ENCODE peak calls at places on chromosomes 6 and 20, in four cellular contexts. K is NCI-H1105 treated with DMSO at 0.1 percent for 48 hours, D is GM23248, V is iris pigment epithelial cell. Y is an unnamed sample.

GRCh38 chr6:150252714-150253444 is 110.0 kb downstream of the PPP1R14C start:
- DNase-seq in K (no peak), D (peak; percentile 60), V (peak; percentile 36), Y (no peak)

GRCh38 chr6:45533394-45533793 is 155.7 kb upstream of the SUPT3H start:
- DNase-seq in K (no peak), D (peak; percentile 30), V (no peak), Y (no peak)

GRCh38 chr20:64044484-64045247 is 4.8 kb downstream of the SOX18 start:
- DNase-seq in K (no peak), D (peak; percentile 84), V (peak; percentile 51), Y (peak; percentile 51)

GRCh38 chr6:104795363-104795762 is 64.4 kb downstream of the HACE1 start:
- DNase-seq in K (peak; percentile 33), D (no peak), V (no peak), Y (peak; percentile 33)

GRCh38 chr20:56373942-56374341 is 15.2 kb downstream of the FAM210B start:
- DNase-seq in K (no peak), D (peak; percentile 95), V (peak; percentile 98), Y (no peak)

GRCh38 chr6:170022827-170023619 is 267.9 kb downstream of the DLL1 start:
- DNase-seq in K (no peak), D (no peak), V (no peak), Y (no peak)

GRCh38 chr6:65259080-65259479 is 447.9 kb downstream of the EYS start:
- DNase-seq in K (no peak), D (peak; percentile 1), V (peak; percentile 45), Y (peak; percentile 71)

GRCh38 chr20:63518351-63518861 is 2.2 kb upstream of the PPDPF start:
- DNase-seq in K (no peak), D (no peak), V (no peak), Y (no peak)

GRCh38 chr6:132401120-132401940 is at the start of gene MOXD1:
- DNase-seq in K (peak; percentile 43), D (peak; percentile 90), V (peak; percentile 34), Y (peak; percentile 72)

GRCh38 chr20:61982240-61982950 is 83.3 kb downstream of the TAF4 start:
- DNase-seq in K (no peak), D (no peak), V (no peak), Y (no peak)

GRCh38 chr6:64012351-64013060 is 376.9 kb downstream of the PHF3 start:
- DNase-seq in K (peak; percentile 73), D (peak; percentile 45), V (peak; percentile 44), Y (peak; percentile 86)

GRCh38 chr20:49677777-49678758 is 35.6 kb downstream of the B4GALT5 start:
- DNase-seq in K (no peak), D (no peak), V (no peak), Y (peak; percentile 77)

GRCh38 chr20:62588458-62589149 is 53.7 kb upstream of the SLCO4A1 start:
- DNase-seq in K (no peak), D (peak; percentile 72), V (no peak), Y (no peak)

GRCh38 chr20:18686696-18687095 is 98.8 kb downstream of the DTD1 start:
- DNase-seq in K (no peak), D (no peak), V (no peak), Y (no peak)

GRCh38 chr6:35443341-35444030 is 8.7 kb upstream of the FANCE start:
- DNase-seq in K (no peak), D (no peak), V (no peak), Y (peak; percentile 30)

GRCh38 chr20:23332467-23332866 is 18.1 kb upstream of the NXT1 start:
- DNase-seq in K (no peak), D (no peak), V (no peak), Y (no peak)

GRCh38 chr6:137258170-137258569 is 39.0 kb upstream of the IFNGR1 start:
- DNase-seq in K (no peak), D (no peak), V (peak; percentile 17), Y (no peak)

GRCh38 chr6:159540152-159540551 is 152.9 kb downstream of the SOD2 start:
- DNase-seq in K (no peak), D (no peak), V (no peak), Y (peak; percentile 22)